ENCODE peak calls at places on chromosome 9, in five cellular contexts. T, K, O, Q and A are unnamed samples.

GRCh38 chr9:89722712-89723111 is 117.9 kb downstream of the GADD45G start:
- DNase-seq in T (no peak), K (no peak), O (no peak), Q (no peak), A (no peak)

GRCh38 chr9:116990592-116990991 is 303.5 kb downstream of the TRIM32 start:
- DNase-seq in T (no peak), K (no peak), O (no peak), Q (no peak), A (no peak)

GRCh38 chr9:35517136-35517535 is 27.2 kb downstream of the RUSC2 start:
- DNase-seq in T (no peak), K (peak), O (no peak), Q (no peak), A (no peak)

GRCh38 chr9:121748727-121749546 is 97.5 kb downstream of the DAB2IP start:
- DNase-seq in T (no peak), K (no peak), O (no peak), Q (no peak), A (no peak)

GRCh38 chr9:72974501-72974900 is 21.6 kb upstream of the ALDH1A1 start:
- DNase-seq in T (no peak), K (no peak), O (no peak), Q (no peak), A (no peak)

GRCh38 chr9:76744336-76744735 is 19.9 kb upstream of the PCA3 start:
- DNase-seq in T (no peak), K (no peak), O (no peak), Q (no peak), A (peak)

GRCh38 chr9:75616841-75617566 is 273.5 kb upstream of the PCSK5 start:
- DNase-seq in T (no peak), K (no peak), O (no peak), Q (no peak), A (no peak)

GRCh38 chr9:79868532-79869189 is 296.9 kb downstream of the TLE4 start:
- DNase-seq in T (no peak), K (no peak), O (no peak), Q (no peak), A (no peak)

GRCh38 chr9:7963026-7963425 is 163.4 kb upstream of the DMAC1 start:
- DNase-seq in T (no peak), K (no peak), O (no peak), Q (no peak), A (no peak)

GRCh38 chr9:134313470-134313869 is 12.8 kb upstream of the RXRA start:
- DNase-seq in T (no peak), K (no peak), O (no peak), Q (no peak), A (no peak)

GRCh38 chr9:121187681-121188305 is 13.9 kb downstream of the RAB14 start:
- DNase-seq in T (no peak), K (no peak), O (no peak), Q (no peak), A (no peak)

GRCh38 chr9:132826131-132826530 is 52.0 kb downstream of the AK8 start:
- DNase-seq in T (no peak), K (no peak), O (no peak), Q (no peak), A (no peak)

GRCh38 chr9:87107072-87107471 is 159.8 kb upstream of the GAS1 start:
- DNase-seq in T (peak), K (no peak), O (no peak), Q (no peak), A (no peak)

GRCh38 chr9:88747768-88748167 is 212.8 kb downstream of the NXNL2 start:
- DNase-seq in T (peak), K (peak), O (no peak), Q (peak), A (no peak)

GRCh38 chr9:134381671-134382505 is 55.6 kb downstream of the RXRA start:
- DNase-seq in T (no peak), K (no peak), O (peak), Q (no peak), A (no peak)

GRCh38 chr9:35510745-35511428 is 21.0 kb downstream of the RUSC2 start:
- DNase-seq in T (no peak), K (peak), O (no peak), Q (peak), A (no peak)

GRCh38 chr9:96150324-96151023 is 151.5 kb downstream of the HSD17B3 start:
- DNase-seq in T (no peak), K (no peak), O (peak), Q (no peak), A (peak)

DNA sequence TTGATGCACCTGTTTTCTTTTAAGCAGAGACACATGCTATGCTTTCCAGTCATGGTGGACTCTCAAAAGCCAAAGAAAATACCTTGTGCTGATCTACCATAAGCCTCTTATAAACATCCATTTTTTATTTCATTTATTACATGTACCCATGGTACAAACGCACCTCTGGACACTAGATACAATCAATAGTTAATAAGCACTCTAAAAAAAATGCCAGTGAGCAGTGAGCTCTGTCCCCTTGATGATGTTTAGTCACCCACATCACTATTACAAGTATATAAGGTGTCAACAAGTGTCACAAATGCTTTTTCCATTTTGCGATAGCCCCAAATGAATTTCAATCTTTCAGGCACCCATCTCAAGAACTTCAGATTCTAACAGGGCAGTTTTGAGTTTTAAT is 5.9 kb downstream of the KLF4 start:
- DNase-seq in T (no peak), K (no peak), O (no peak), Q (no peak), A (no peak)
- TF ChIP-seq CTCF in T (no peak), K (no peak), O (no peak), Q (no peak), A (no peak)

DNA sequence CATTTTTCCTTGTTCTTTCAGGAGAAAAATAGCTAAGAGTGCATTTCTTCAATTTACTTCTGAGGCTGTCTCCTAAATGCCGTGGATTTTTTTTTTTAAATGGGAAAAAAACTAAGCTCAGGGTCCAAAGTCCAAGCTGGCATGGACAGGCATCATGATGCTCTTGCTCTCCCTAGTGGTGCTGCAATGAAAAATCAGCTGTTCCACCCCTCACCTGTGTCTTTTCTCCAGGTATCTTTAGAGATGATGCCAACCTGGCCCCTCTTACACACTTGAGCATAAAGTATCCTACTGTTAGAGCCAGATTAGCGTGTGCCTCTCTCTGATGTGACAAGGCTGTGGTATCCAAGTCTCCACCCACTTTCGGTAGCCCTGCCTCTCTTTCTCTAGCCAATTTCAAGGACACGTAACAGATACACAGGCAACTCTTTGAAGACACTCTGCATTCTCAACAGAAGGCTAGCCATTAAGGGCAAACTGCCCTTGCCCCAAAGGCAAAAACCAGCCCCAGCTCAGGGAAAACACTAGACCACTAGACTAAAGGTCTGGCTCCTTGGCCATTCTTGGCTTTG is 208.8 kb downstream of the SAXO1 start:
- DNase-seq in T (peak), K (peak), O (no peak), Q (no peak), A (no peak)
- TF ChIP-seq CTCF in T (peak), K (peak), O (peak), Q (peak), A (peak)

GRCh38 chr9:37197158-37198033 is 77.0 kb downstream of the ZCCHC7 start:
- DNase-seq in T (no peak), K (peak), O (peak), Q (no peak), A (peak)

GRCh38 chr9:37187269-37187668 is 66.9 kb downstream of the ZCCHC7 start:
- DNase-seq in T (no peak), K (no peak), O (peak), Q (no peak), A (no peak)

GRCh38 chr9:37187713-37188439 is 67.5 kb downstream of the ZCCHC7 start:
- DNase-seq in T (no peak), K (no peak), O (peak), Q (peak), A (peak)

GRCh38 chr9:37192803-37193202 is 72.4 kb downstream of the ZCCHC7 start:
- DNase-seq in T (no peak), K (no peak), O (no peak), Q (no peak), A (no peak)

GRCh38 chr9:37191403-37192089 is 71.2 kb downstream of the ZCCHC7 start:
- DNase-seq in T (no peak), K (no peak), O (no peak), Q (no peak), A (no peak)
- TF ChIP-seq CTCF in T (no peak), K (no peak), O (no peak), Q (no peak), A (peak)

GRCh38 chr9:100072805-100073204 is 26.0 kb downstream of the ERP44 start:
- DNase-seq in T (no peak), K (no peak), O (no peak), Q (no peak), A (no peak)
- TF ChIP-seq CTCF in T (no peak), K (no peak), O (no peak), Q (no peak), A (no peak)

GRCh38 chr9:125204477-125204876 is 4.1 kb downstream of the RABEPK start:
- DNase-seq in T (no peak), K (no peak), O (no peak), Q (no peak), A (no peak)
- TF ChIP-seq CTCF in T (no peak), K (no peak), O (no peak), Q (no peak), A (no peak)

GRCh38 chr9:137694962-137695875 is 76.4 kb downstream of the EHMT1 start:
- DNase-seq in T (peak), K (peak), O (no peak), Q (no peak), A (no peak)
- TF ChIP-seq CTCF in T (peak), K (peak), O (peak), Q (peak), A (peak)

GRCh38 chr9:137161558-137162483 is 8.0 kb downstream of the LRRC26 start:
- DNase-seq in T (no peak), K (no peak), O (no peak), Q (no peak), A (peak)
- TF ChIP-seq CTCF in T (no peak), K (no peak), O (no peak), Q (no peak), A (no peak)